ENCODE peak calls at places on chromosomes 7 and 10, in six cellular contexts. One of them, this sample, is unnamed.

GRCh38 chr7:137816696-137817320 is 30.0 kb downstream of the DGKI start:
- DNase-seq in kidney: no peak
- DNase-seq in lower lobe of right lung: no peak
- DNase-seq in right atrium auricular region: no peak
- DNase-seq in sigmoid colon: no peak
- DNase-seq in GM12864: no peak
- DNase-seq in this sample: peak; percentile 57

GRCh38 chr10:109929501-109930219 is 6.3 kb upstream of the XPNPEP1 start:
- DNase-seq in right atrium auricular region: no peak
- DNase-seq in sigmoid colon: no peak
- DNase-seq in lower lobe of right lung: no peak
- DNase-seq in kidney: no peak
- DNase-seq in GM12864: no peak
- DNase-seq in this sample: no peak

GRCh38 chr7:106485031-106485551 is 175.9 kb downstream of the CCDC71L start:
- DNase-seq in right atrium auricular region: no peak
- DNase-seq in GM12864: no peak
- DNase-seq in kidney: no peak
- DNase-seq in lower lobe of right lung: no peak
- DNase-seq in sigmoid colon: no peak
- DNase-seq in this sample: peak; percentile 51

GRCh38 chr7:82578430-82578829 is 134.9 kb upstream of the CACNA2D1 start:
- DNase-seq in GM12864: no peak
- DNase-seq in lower lobe of right lung: no peak
- DNase-seq in kidney: no peak
- DNase-seq in right atrium auricular region: no peak
- DNase-seq in sigmoid colon: no peak
- DNase-seq in this sample: no peak

GRCh38 chr10:57880441-57881301 is 387.0 kb downstream of the IPMK start:
- DNase-seq in right atrium auricular region: no peak
- DNase-seq in GM12864: no peak
- DNase-seq in lower lobe of right lung: no peak
- DNase-seq in sigmoid colon: no peak
- DNase-seq in kidney: no peak
- DNase-seq in this sample: no peak

GRCh38 chr10:109987413-109987812 is 20.4 kb upstream of the ADD3 start:
- DNase-seq in lower lobe of right lung: no peak
- DNase-seq in right atrium auricular region: no peak
- DNase-seq in sigmoid colon: no peak
- DNase-seq in kidney: no peak
- DNase-seq in GM12864: no peak
- DNase-seq in this sample: no peak

GRCh38 chr10:58237014-58237830 is 30.5 kb downstream of the IPMK start:
- DNase-seq in GM12864: no peak
- DNase-seq in sigmoid colon: no peak
- DNase-seq in lower lobe of right lung: no peak
- DNase-seq in right atrium auricular region: no peak
- DNase-seq in kidney: no peak
- DNase-seq in this sample: no peak

GRCh38 chr7:121011401-121011800 is 22.9 kb downstream of the CPED1 start:
- DNase-seq in kidney: no peak
- DNase-seq in GM12864: no peak
- DNase-seq in sigmoid colon: no peak
- DNase-seq in lower lobe of right lung: no peak
- DNase-seq in right atrium auricular region: no peak
- DNase-seq in this sample: no peak

GRCh38 chr7:133629696-133630095 is 376.8 kb downstream of the EXOC4 start:
- DNase-seq in right atrium auricular region: no peak
- DNase-seq in kidney: no peak
- DNase-seq in sigmoid colon: no peak
- DNase-seq in lower lobe of right lung: no peak
- DNase-seq in GM12864: no peak
- DNase-seq in this sample: no peak

GRCh38 chr10:114868801-114869200 is 47.2 kb downstream of the FHIP2A start:
- DNase-seq in kidney: no peak
- DNase-seq in right atrium auricular region: no peak
- DNase-seq in GM12864: no peak
- DNase-seq in sigmoid colon: no peak
- DNase-seq in lower lobe of right lung: no peak
- DNase-seq in this sample: no peak

GRCh38 chr7:126780993-126781392 is 471.7 kb downstream of the GRM8 start:
- DNase-seq in GM12864: peak; percentile 13
- DNase-seq in right atrium auricular region: no peak
- DNase-seq in kidney: no peak
- DNase-seq in sigmoid colon: no peak
- DNase-seq in lower lobe of right lung: no peak
- DNase-seq in this sample: peak; percentile 43

GRCh38 chr10:5595095-5595494 is 70.3 kb downstream of the CALML3 start:
- DNase-seq in lower lobe of right lung: no peak
- DNase-seq in GM12864: no peak
- DNase-seq in sigmoid colon: no peak
- DNase-seq in right atrium auricular region: no peak
- DNase-seq in kidney: no peak
- DNase-seq in this sample: no peak

GRCh38 chr7:69204936-69205335 is 393.3 kb upstream of the AUTS2 start:
- DNase-seq in sigmoid colon: no peak
- DNase-seq in lower lobe of right lung: no peak
- DNase-seq in right atrium auricular region: no peak
- DNase-seq in GM12864: no peak
- DNase-seq in kidney: no peak
- DNase-seq in this sample: no peak

GRCh38 chr7:90570373-90570959 is 25.7 kb upstream of the CDK14 start:
- DNase-seq in GM12864: no peak
- DNase-seq in sigmoid colon: no peak
- DNase-seq in right atrium auricular region: no peak
- DNase-seq in kidney: no peak
- DNase-seq in lower lobe of right lung: no peak
- DNase-seq in this sample: no peak

GRCh38 chr7:93889261-93889660 is 1.3 kb downstream of the TFPI2 start:
- DNase-seq in right atrium auricular region: no peak
- DNase-seq in kidney: no peak
- DNase-seq in lower lobe of right lung: no peak
- DNase-seq in sigmoid colon: no peak
- DNase-seq in GM12864: no peak
- DNase-seq in this sample: no peak

GRCh38 chr7:131895541-131896173 is 339.2 kb upstream of the PODXL start:
- DNase-seq in right atrium auricular region: no peak
- DNase-seq in kidney: no peak
- DNase-seq in sigmoid colon: no peak
- DNase-seq in GM12864: no peak
- DNase-seq in lower lobe of right lung: no peak
- DNase-seq in this sample: no peak

GRCh38 chr7:28956608-28957063 is 1.5 kb downstream of the TRIL start:
- DNase-seq in kidney: peak; percentile 92
- DNase-seq in right atrium auricular region: no peak
- DNase-seq in sigmoid colon: peak; percentile 80
- DNase-seq in GM12864: no peak
- DNase-seq in lower lobe of right lung: peak; percentile 83
- DNase-seq in this sample: no peak

GRCh38 chr10:44016101-44016500 is 367.4 kb upstream of the ZNF32 start:
- DNase-seq in sigmoid colon: no peak
- DNase-seq in lower lobe of right lung: no peak
- DNase-seq in kidney: no peak
- DNase-seq in GM12864: no peak
- DNase-seq in right atrium auricular region: no peak
- DNase-seq in this sample: no peak

GRCh38 chr10:97333601-97334369 is 744 bp downstream of the FRAT2 start:
- DNase-seq in kidney: peak; percentile 86
- DNase-seq in lower lobe of right lung: peak; percentile 86
- DNase-seq in right atrium auricular region: no peak
- DNase-seq in sigmoid colon: peak; percentile 75
- DNase-seq in GM12864: no peak
- DNase-seq in this sample: peak; percentile 55

GRCh38 chr7:137890449-137890916 is 43.7 kb upstream of the DGKI start:
- DNase-seq in sigmoid colon: no peak
- DNase-seq in kidney: no peak
- DNase-seq in lower lobe of right lung: no peak
- DNase-seq in GM12864: no peak
- DNase-seq in right atrium auricular region: no peak
- DNase-seq in this sample: peak; percentile 46

GRCh38 chr7:100476903-100477870 is 1.8 kb downstream of the TSC22D4 start:
- DNase-seq in kidney: peak; percentile 86
- DNase-seq in GM12864: no peak
- DNase-seq in lower lobe of right lung: no peak
- DNase-seq in sigmoid colon: no peak
- DNase-seq in right atrium auricular region: no peak
- DNase-seq in this sample: peak; percentile 35

GRCh38 chr10:107545717-107546116 is 381.2 kb upstream of the SORCS1 start:
- DNase-seq in sigmoid colon: no peak
- DNase-seq in lower lobe of right lung: no peak
- DNase-seq in GM12864: no peak
- DNase-seq in right atrium auricular region: no peak
- DNase-seq in kidney: peak; percentile 68
- DNase-seq in this sample: no peak

GRCh38 chr10:930415-931325 is 835 bp downstream of the LARP4B start:
- DNase-seq in sigmoid colon: peak; percentile 71
- DNase-seq in lower lobe of right lung: peak; percentile 79
- DNase-seq in GM12864: no peak
- DNase-seq in kidney: peak; percentile 84
- DNase-seq in right atrium auricular region: peak; percentile 18
- DNase-seq in this sample: peak; percentile 55

GRCh38 chr10:3783721-3784432 is 1.1 kb downstream of the KLF6 start:
- DNase-seq in kidney: no peak
- DNase-seq in GM12864: no peak
- DNase-seq in lower lobe of right lung: no peak
- DNase-seq in sigmoid colon: peak; percentile 89
- DNase-seq in right atrium auricular region: no peak
- DNase-seq in this sample: peak; percentile 51

GRCh38 chr7:7895754-7896153 is 72.8 kb upstream of the GLCCI1 start:
- DNase-seq in sigmoid colon: no peak
- DNase-seq in right atrium auricular region: no peak
- DNase-seq in GM12864: no peak
- DNase-seq in kidney: no peak
- DNase-seq in lower lobe of right lung: no peak
- DNase-seq in this sample: no peak

GRCh38 chr7:73560035-73560835 is 2.7 kb upstream of the BCL7B start:
- DNase-seq in kidney: no peak
- DNase-seq in lower lobe of right lung: no peak
- DNase-seq in GM12864: no peak
- DNase-seq in sigmoid colon: no peak
- DNase-seq in right atrium auricular region: no peak
- DNase-seq in this sample: peak; percentile 71

GRCh38 chr10:118867768-118868167 is 113.0 kb upstream of the CACUL1 start:
- DNase-seq in kidney: no peak
- DNase-seq in lower lobe of right lung: no peak
- DNase-seq in right atrium auricular region: no peak
- DNase-seq in GM12864: no peak
- DNase-seq in sigmoid colon: no peak
- DNase-seq in this sample: no peak

GRCh38 chr7:34612671-34613070 is 45.3 kb upstream of the NPSR1 start:
- DNase-seq in lower lobe of right lung: no peak
- DNase-seq in kidney: no peak
- DNase-seq in right atrium auricular region: no peak
- DNase-seq in GM12864: no peak
- DNase-seq in sigmoid colon: no peak
- DNase-seq in this sample: no peak

DNA sequence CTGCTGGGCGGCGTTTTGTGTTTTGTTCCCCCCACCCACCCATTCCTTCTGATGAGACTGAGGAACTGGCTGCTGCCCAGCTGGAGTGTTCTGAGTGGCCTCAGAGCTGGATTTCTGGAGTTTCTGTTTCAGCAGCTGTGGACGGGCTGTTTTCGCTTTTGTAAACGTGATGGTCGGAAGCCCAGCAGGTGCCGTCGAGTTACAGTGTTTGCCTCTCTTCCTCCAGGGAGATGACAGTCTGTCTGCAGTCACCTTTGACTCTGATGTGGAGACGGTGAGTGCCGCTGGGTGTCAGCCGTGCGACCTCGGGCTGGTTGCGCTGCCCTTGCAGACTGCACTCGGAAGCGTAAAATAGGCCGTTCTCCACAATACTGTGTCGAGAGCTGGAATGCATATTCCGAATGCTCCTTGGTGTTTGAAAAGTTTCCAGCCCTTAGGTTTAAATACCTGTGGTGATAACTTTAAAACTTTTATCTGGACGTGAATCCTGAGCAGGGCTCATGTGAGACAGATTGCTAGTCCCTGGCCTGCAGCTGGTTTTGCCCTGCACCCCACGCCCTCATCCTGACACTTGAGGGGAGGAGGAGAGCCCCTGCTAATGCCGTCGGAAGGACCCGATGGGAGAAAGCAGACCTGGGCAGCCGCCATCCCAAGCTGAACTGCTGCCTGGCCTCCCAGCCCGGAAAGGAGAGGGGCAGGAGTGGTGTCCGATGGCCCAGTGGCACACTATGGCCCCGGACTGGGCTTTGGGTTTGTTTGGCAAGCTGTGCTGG is 8.3 kb downstream of the IQCE start:
- DNase-seq in kidney: peak; percentile 66
- DNase-seq in sigmoid colon: no peak
- DNase-seq in GM12864: peak; percentile 85
- DNase-seq in lower lobe of right lung: peak; percentile 37
- DNase-seq in right atrium auricular region: no peak
- DNase-seq in this sample: peak; percentile 93
- TF ChIP-seq CTCF in kidney: no peak
- TF ChIP-seq CTCF in sigmoid colon: no peak
- TF ChIP-seq CTCF in GM12864: peak; percentile 58
- TF ChIP-seq CTCF in lower lobe of right lung: no peak
- TF ChIP-seq CTCF in right atrium auricular region: peak; percentile 14
- TF ChIP-seq CTCF in this sample: peak; percentile 50

GRCh38 chr10:62244088-62244487 is 24.6 kb downstream of the RTKN2 start:
- DNase-seq in right atrium auricular region: no peak
- DNase-seq in sigmoid colon: no peak
- DNase-seq in kidney: no peak
- DNase-seq in lower lobe of right lung: no peak
- DNase-seq in GM12864: no peak
- DNase-seq in this sample: no peak
- H3K4me3 ChIP-seq in right atrium auricular region: no peak overlapping the region
- H3K4me3 ChIP-seq in sigmoid colon: no peak overlapping the region
- H3K4me3 ChIP-seq in kidney: peak overlapping the region; percentile 58
- H3K4me3 ChIP-seq in lower lobe of right lung: no peak overlapping the region
- H3K4me3 ChIP-seq in GM12864: no peak overlapping the region
- H3K4me3 ChIP-seq in this sample: peak overlapping the region; percentile 43

GRCh38 chr10:61271127-61271780 is 181.9 kb downstream of the TMEM26 start:
- DNase-seq in GM12864: no peak
- DNase-seq in kidney: no peak
- DNase-seq in lower lobe of right lung: no peak
- DNase-seq in sigmoid colon: no peak
- DNase-seq in right atrium auricular region: no peak
- DNase-seq in this sample: no peak
- TF ChIP-seq CTCF in GM12864: no peak
- TF ChIP-seq CTCF in kidney: peak; percentile 10
- TF ChIP-seq CTCF in lower lobe of right lung: peak; percentile 18
- TF ChIP-seq CTCF in sigmoid colon: no peak
- TF ChIP-seq CTCF in right atrium auricular region: no peak
- TF ChIP-seq CTCF in this sample: no peak

DNA sequence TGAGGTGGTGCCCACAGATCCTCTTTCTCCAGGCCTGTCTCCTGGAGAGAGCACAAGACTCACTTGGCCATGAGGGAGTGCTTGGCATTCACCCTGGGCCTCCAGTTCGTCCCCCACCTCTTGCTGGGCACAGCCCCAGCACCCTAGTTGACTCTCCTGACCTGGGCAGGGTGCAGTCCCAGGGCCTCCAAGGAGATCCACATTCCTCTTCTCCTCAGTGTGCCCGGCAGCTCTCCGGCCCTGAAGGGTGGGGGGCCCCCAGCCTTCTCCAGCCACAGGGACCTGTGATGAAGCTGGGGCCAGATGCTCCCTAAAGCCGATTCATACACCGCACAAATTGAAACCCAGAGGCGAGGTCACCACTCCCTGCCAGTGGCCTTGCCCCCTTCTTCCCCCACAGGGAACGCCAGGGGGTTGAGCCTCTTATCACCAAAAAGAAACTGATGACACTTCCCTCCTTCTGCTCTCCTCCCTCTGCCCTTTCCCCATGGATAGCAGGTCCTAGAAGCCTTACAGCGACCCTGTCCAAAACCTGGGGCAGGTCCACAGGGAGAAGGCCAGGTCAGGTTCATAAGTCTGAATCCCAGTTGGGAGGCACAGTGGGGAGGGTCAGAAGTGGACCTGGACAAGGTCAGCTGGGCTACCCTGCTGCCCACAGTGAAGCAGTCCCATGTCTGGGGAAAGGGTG is 3.1 kb downstream of the EN2 start:
- DNase-seq in lower lobe of right lung: no peak
- DNase-seq in GM12864: no peak
- DNase-seq in sigmoid colon: no peak
- DNase-seq in kidney: peak; percentile 57
- DNase-seq in right atrium auricular region: no peak
- DNase-seq in this sample: no peak
- H3K4me3 ChIP-seq in lower lobe of right lung: no peak overlapping the region
- H3K4me3 ChIP-seq in GM12864: no peak overlapping the region
- H3K4me3 ChIP-seq in sigmoid colon: no peak overlapping the region
- H3K4me3 ChIP-seq in kidney: no peak overlapping the region
- H3K4me3 ChIP-seq in right atrium auricular region: no peak overlapping the region
- H3K4me3 ChIP-seq in this sample: no peak overlapping the region

This sample was measured in GM12865.